ENCODE peak calls at places on chromosome 13, in eight cellular contexts. H is AG08395; T is breast epithelium; V is activated naive CD8-positive, alpha-beta T cell treated with anti-CD3 and anti-CD28 coated beads for 36 hours; Q is naive B cell; W is astrocyte of the hippocampus; N is left ventricle myocardium superior; E is heart right ventricle. S is an unnamed sample.

GRCh38 chr13:71625694-71626093 is 241.3 kb downstream of the DACH1 start:
- DNase-seq in V (no peak), E (no peak), Q (no peak), W (no peak), T (no peak), H (no peak), N (no peak), S (peak)

GRCh38 chr13:112740502-112741131 is 50.8 kb downstream of the ATP11A start:
- DNase-seq in H (peak), E (peak), N (peak), V (no peak), T (peak), Q (no peak), W (peak), S (peak)

GRCh38 chr13:66704110-66704509 is 526.0 kb downstream of the PCDH9 start:
- DNase-seq in T (no peak), H (no peak), Q (no peak), W (no peak), V (no peak), N (no peak), E (no peak), S (no peak)

GRCh38 chr13:26254583-26255102 is 714 bp downstream of the CDK8 start:
- DNase-seq in Q (peak), H (peak), E (peak), T (peak), V (peak), N (peak), W (peak), S (peak)

GRCh38 chr13:26007774-26008173 is 44.0 kb downstream of the SHISA2 start:
- DNase-seq in T (no peak), N (no peak), E (no peak), H (no peak), Q (no peak), V (no peak), W (no peak), S (no peak)

GRCh38 chr13:40420160-40420740 is 246.2 kb downstream of the FOXO1 start:
- DNase-seq in H (no peak), Q (no peak), T (no peak), N (no peak), E (no peak), W (no peak), V (no peak), S (no peak)

GRCh38 chr13:103325675-103326074 is 259.5 kb upstream of the SLC10A2 start:
- DNase-seq in H (no peak), Q (no peak), E (no peak), N (no peak), V (no peak), W (no peak), T (no peak), S (no peak)

GRCh38 chr13:51848674-51849073 is 3.7 kb upstream of the TMEM272 start:
- DNase-seq in N (no peak), T (no peak), H (peak), V (no peak), Q (no peak), E (no peak), W (peak), S (peak)

GRCh38 chr13:46982856-46983582 is 86.2 kb upstream of the HTR2A start:
- DNase-seq in V (no peak), W (no peak), N (no peak), E (no peak), Q (peak), H (no peak), T (no peak), S (no peak)

GRCh38 chr13:75153834-75154233 is 328.1 kb downstream of the TBC1D4 start:
- DNase-seq in W (peak), Q (no peak), N (no peak), T (no peak), V (no peak), H (peak), E (no peak), S (peak)

GRCh38 chr13:47472516-47472915 is 528.6 kb downstream of the SUCLA2 start:
- DNase-seq in E (no peak), V (no peak), W (peak), N (no peak), T (no peak), H (no peak), Q (no peak), S (no peak)

GRCh38 chr13:45297456-45298205 is 43.4 kb downstream of the TPT1 start:
- DNase-seq in Q (no peak), E (no peak), W (no peak), N (no peak), T (no peak), H (no peak), V (no peak), S (no peak)

GRCh38 chr13:110493613-110494012 is 67.9 kb downstream of the RAB20 start:
- DNase-seq in W (no peak), E (no peak), N (no peak), V (no peak), Q (no peak), H (no peak), T (no peak), S (no peak)

GRCh38 chr13:111228262-111229144 is 91.9 kb upstream of the TEX29 start:
- DNase-seq in Q (no peak), N (no peak), H (no peak), W (peak), T (no peak), E (no peak), V (no peak), S (no peak)

GRCh38 chr13:30037766-30038165 is 187.3 kb upstream of the UBL3 start:
- DNase-seq in E (no peak), V (no peak), H (peak), Q (no peak), W (peak), N (no peak), T (no peak), S (peak)

GRCh38 chr13:35714588-35714987 is 238.1 kb upstream of the MAB21L1 start:
- DNase-seq in E (peak), Q (no peak), W (no peak), T (no peak), V (no peak), H (no peak), N (peak), S (peak)

GRCh38 chr13:51645154-51645650 is 60.9 kb downstream of the WDFY2 start:
- DNase-seq in T (no peak), W (peak), Q (peak), N (no peak), E (no peak), V (no peak), H (peak), S (peak)

GRCh38 chr13:51479199-51479523 is 26.3 kb upstream of the INTS6 start:
- DNase-seq in E (no peak), W (peak), H (peak), N (no peak), T (no peak), Q (no peak), V (no peak), S (peak)

GRCh38 chr13:54210397-54211050 is 1181.9 kb downstream of the OLFM4 start:
- DNase-seq in W (peak), Q (no peak), V (no peak), E (no peak), T (peak), N (no peak), H (no peak), S (no peak)

GRCh38 chr13:20161275-20161950 is 561 bp upstream of the GJA3 start:
- DNase-seq in H (no peak), T (no peak), N (peak), V (peak), E (peak), W (peak), Q (peak), S (peak)

GRCh38 chr13:26887594-26887993 is 127.0 kb upstream of the GPR12 start:
- DNase-seq in Q (no peak), W (no peak), H (no peak), T (no peak), E (no peak), N (no peak), V (no peak), S (no peak)

GRCh38 chr13:51235756-51236564 is 13.8 kb downstream of the FAM124A start:
- DNase-seq in N (no peak), V (no peak), Q (no peak), H (no peak), E (no peak), T (no peak), W (no peak), S (no peak)

GRCh38 chr13:20461860-20462532 is 63.7 kb downstream of the CRYL1 start:
- DNase-seq in W (peak), H (no peak), E (peak), N (peak), Q (no peak), V (no peak), T (no peak), S (no peak)

GRCh38 chr13:67990868-67991267 is 760.7 kb upstream of the PCDH9 start:
- DNase-seq in Q (no peak), N (peak), T (no peak), V (no peak), E (no peak), H (no peak), W (no peak), S (no peak)

GRCh38 chr13:54174001-54174400 is 1145.4 kb downstream of the OLFM4 start:
- DNase-seq in H (no peak), Q (no peak), V (no peak), E (no peak), T (no peak), W (no peak), N (no peak), S (no peak)

GRCh38 chr13:100131863-100132574 is 43.1 kb downstream of the PCCA start:
- DNase-seq in E (no peak), Q (no peak), V (peak), W (peak), H (peak), N (no peak), T (no peak), S (peak)

GRCh38 chr13:67299072-67299635 is 69.0 kb upstream of the PCDH9 start:
- DNase-seq in E (no peak), T (no peak), V (no peak), W (peak), Q (no peak), H (peak), N (no peak), S (peak)

GRCh38 chr13:96533408-96533807 is 443.5 kb downstream of the HS6ST3 start:
- DNase-seq in T (no peak), V (no peak), H (no peak), N (no peak), E (no peak), Q (no peak), W (no peak), S (no peak)

GRCh38 chr13:22144806-22145205 is 473.9 kb downstream of the FGF9 start:
- DNase-seq in N (no peak), Q (no peak), V (no peak), H (no peak), E (no peak), T (no peak), W (no peak), S (no peak)

GRCh38 chr13:64154514-64154913 is 2738.9 kb upstream of the PCDH20 start:
- DNase-seq in W (peak), V (no peak), Q (no peak), H (no peak), E (no peak), N (no peak), T (no peak), S (peak)

GRCh38 chr13:108760129-108760528 is 130.7 kb downstream of the MYO16 start:
- DNase-seq in N (no peak), Q (no peak), W (no peak), H (no peak), T (no peak), V (no peak), E (no peak), S (no peak)